ENCODE peak calls at places on chromosomes 13 and 19, in four cellular contexts. M, D, R and L are unnamed samples.

GRCh38 chr19:28130066-28130511 is 1082.9 kb downstream of the UQCRFS1 start:
- DNase-seq in M (no peak), D (no peak), R (no peak), L (no peak)

GRCh38 chr19:43673702-43674629 is 4.0 kb upstream of the PLAUR start:
- DNase-seq in R (no peak), D (no peak), M (no peak), L (peak)

GRCh38 chr19:27822336-27822735 is 1390.6 kb downstream of the UQCRFS1 start:
- DNase-seq in R (no peak), D (no peak), M (peak), L (no peak)

GRCh38 chr13:49428041-49428763 is 15.7 kb downstream of the CAB39L start:
- DNase-seq in R (no peak), M (no peak), D (no peak), L (peak)

GRCh38 chr13:72166102-72166660 is 299.2 kb upstream of the DACH1 start:
- DNase-seq in R (no peak), M (peak), D (no peak), L (no peak)

GRCh38 chr19:34681478-34681877 is 4.0 kb downstream of the ZNF302 start:
- DNase-seq in D (no peak), M (no peak), R (no peak), L (no peak)

GRCh38 chr13:25432686-25433085 is 60.9 kb downstream of the ATP8A2 start:
- DNase-seq in D (no peak), M (no peak), R (no peak), L (no peak)

GRCh38 chr19:47071731-47072130 is 23.3 kb upstream of the TMEM160 start:
- DNase-seq in M (no peak), D (no peak), R (no peak), L (no peak)

GRCh38 chr13:112444416-112445399 is 68.6 kb downstream of the SPACA7 start:
- DNase-seq in D (no peak), R (no peak), M (no peak), L (no peak)

GRCh38 chr13:82758056-82758455 is 1124.2 kb downstream of the SLITRK1 start:
- DNase-seq in D (peak), R (no peak), M (peak), L (peak)

GRCh38 chr13:72023895-72024294 is 156.9 kb upstream of the DACH1 start:
- DNase-seq in D (no peak), M (no peak), R (no peak), L (no peak)

GRCh38 chr13:95317037-95317989 is 16.1 kb upstream of the ABCC4 start:
- DNase-seq in D (peak), M (peak), R (no peak), L (no peak)

GRCh38 chr13:27186295-27186694 is 14.7 kb upstream of the USP12 start:
- DNase-seq in M (no peak), D (no peak), R (no peak), L (no peak)

GRCh38 chr13:20526664-20527063 is 1.0 kb upstream of the CRYL1 start:
- DNase-seq in R (no peak), M (peak), D (peak), L (no peak)

GRCh38 chr19:34960103-34960805 is 3.8 kb downstream of the ZNF792 start:
- DNase-seq in R (no peak), D (peak), M (peak), L (no peak)

GRCh38 chr13:101691326-101691725 is 238.9 kb downstream of the ITGBL1 start:
- DNase-seq in D (no peak), M (no peak), R (no peak), L (no peak)

GRCh38 chr13:73984949-73985691 is 149.1 kb downstream of the KLF12 start:
- DNase-seq in M (no peak), D (peak), R (no peak), L (no peak)

GRCh38 chr19:33438016-33438671 is 64.6 kb downstream of the CEBPG start:
- DNase-seq in M (no peak), D (peak), R (no peak), L (no peak)

GRCh38 chr19:38209671-38210457 is 14.2 kb downstream of the DPF1 start:
- DNase-seq in D (peak), M (peak), R (no peak), L (no peak)
- H3K4me3 ChIP-seq in D (peak), M (peak), R (no peak), L (no peak)

GRCh38 chr13:33606692-33607091 is 211.3 kb upstream of the RFC3 start:
- DNase-seq in R (no peak), M (peak), D (peak), L (no peak)
- TF ChIP-seq CTCF in R (no peak), M (no peak), D (no peak), L (no peak)

DNA sequence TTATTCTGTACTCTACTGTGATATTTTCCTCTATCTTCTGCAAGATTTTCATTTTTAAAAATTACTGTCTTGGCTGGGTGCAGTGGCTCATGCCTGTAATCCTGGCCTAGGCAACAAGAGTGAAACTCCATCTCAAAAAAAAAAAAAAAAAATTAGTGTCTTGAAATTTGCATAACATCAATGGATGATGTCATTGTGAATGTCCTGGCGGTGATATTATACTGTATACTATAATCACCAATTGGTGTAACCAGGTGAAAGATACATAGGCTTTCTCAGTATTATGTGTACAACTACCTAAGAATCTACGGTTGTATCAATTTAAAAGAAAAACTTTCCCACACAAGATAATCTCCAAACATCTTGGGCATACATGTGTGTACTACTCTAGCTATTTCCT is 15.2 kb downstream of the ZNF331 start:
- DNase-seq in R (no peak), M (no peak), D (no peak), L (no peak)
- H3K4me3 ChIP-seq in R (peak), M (no peak), D (no peak), L (no peak)

DNA sequence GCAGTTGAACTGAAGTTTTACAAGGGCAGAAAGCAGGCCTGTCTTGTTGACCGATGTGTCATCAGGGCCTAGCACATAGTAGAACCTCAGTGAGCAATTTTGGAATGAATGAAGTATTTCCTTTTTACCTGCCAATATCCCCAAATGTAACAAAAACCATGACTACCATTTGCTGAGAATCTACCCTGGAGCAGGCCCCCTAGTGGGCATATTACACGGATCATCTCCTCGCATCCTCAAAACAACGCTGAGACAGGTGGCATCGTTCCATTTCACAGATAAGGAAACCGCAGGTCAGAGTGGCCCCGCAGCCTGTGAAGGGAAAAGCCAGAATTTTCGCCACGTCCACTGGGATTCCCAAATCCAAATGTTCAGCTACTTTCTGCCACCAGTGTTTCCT is 77.9 kb downstream of the CACNA1A start:
- DNase-seq in D (peak), R (no peak), M (peak), L (peak)
- TF ChIP-seq CTCF in D (peak), R (peak), M (peak), L (peak)

DNA sequence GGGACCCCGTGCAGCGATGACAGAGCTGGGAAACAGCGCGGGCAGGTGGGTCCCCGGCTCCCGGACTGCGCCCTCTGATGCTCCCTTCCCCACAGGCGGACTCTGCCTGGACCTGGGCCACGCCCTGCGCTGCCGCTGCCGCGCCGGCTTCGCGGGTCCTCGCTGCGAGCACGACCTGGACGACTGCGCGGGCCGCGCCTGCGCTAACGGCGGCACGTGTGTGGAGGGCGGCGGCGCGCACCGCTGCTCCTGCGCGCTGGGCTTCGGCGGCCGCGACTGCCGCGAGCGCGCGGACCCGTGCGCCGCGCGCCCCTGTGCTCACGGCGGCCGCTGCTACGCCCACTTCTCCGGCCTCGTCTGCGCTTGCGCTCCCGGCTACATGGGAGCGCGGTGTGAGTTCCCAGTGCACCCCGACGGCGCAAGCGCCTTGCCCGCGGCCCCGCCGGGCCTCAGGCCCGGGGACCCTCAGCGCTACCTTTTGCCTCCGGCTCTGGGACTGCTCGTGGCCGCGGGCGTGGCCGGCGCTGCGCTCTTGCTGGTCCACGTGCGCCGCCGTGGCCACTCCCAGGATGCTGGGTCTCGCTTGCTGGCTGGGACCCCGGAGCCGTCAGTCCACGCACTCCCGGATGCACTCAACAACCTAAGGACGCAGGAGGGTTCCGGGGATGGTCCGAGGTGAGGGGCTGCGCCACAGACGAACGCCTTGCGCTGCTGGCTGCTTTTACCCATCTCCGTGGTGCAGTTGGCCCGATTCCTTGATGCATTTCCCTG is 7.8 kb upstream of the SELENOV start:
- DNase-seq in D (peak), M (peak), R (peak), L (no peak)
- H3K4me3 ChIP-seq in D (peak), M (peak), R (peak), L (no peak)

DNA sequence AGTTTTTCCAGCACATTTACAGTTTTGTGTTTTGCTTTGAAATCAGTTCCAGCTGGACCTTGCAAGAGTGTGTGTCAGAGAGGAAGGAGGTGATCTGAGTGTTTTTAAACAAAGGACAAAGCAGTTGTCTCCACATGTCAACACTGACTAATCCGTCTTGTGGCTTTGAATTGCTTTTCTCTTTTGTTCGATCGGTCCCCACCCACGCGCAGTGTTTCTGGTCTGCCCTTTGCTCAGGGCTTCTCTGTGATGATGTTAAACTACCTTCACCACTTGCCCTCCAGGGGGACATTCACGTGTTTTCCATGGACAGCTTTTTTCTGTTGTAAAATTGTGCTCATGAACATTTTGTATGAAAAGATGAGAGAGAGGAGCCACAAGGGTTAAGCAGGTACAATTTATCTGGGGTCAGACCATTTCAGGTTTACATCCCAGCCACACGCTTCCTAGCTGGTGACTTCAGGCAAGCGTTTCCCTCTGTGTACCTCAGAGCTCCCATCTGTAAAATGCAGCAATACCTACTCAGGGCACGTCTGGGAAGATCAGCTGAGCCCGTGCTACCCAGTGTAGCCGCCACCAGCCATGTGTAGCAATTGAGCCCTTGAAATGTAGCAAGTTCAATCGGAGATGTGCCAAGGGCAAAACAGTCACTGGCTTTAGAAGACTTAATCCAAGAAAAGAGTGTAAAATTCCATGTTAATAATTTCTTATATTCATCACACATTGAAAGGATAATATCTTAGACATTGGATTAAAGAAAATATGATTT is 13.5 kb upstream of the PLA2G4C start:
- DNase-seq in R (no peak), M (peak), D (peak), L (peak)
- TF ChIP-seq CTCF in R (no peak), M (peak), D (peak), L (peak)

GRCh38 chr19:1451916-1452801 is 2.2 kb downstream of the APC2 start:
- DNase-seq in D (no peak), M (no peak), R (no peak), L (no peak)
- H3K4me3 ChIP-seq in D (no peak), M (no peak), R (no peak), L (no peak)

DNA sequence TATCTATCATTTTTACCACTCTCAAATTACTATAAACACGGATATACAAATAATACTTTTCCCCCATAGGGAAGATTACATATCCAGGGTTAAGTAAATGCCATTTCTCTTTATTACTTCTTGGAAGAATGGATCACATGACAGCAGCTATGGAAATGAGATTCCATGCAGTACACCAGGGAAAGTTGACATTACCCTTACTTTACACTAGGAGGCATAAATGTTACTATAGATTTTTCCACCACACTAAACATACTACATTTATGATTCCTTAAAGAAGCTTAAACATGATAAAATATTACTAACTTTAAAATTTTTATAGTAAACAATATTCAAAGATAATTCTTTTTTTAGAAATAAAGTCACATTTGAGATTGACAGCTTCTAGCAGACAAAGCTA is 611.4 kb downstream of the PCDH9 start:
- DNase-seq in M (peak), D (peak), R (no peak), L (peak)
- TF ChIP-seq CTCF in M (peak), D (peak), R (no peak), L (no peak)

GRCh38 chr19:18862976-18863842 is 31.4 kb downstream of the UPF1 start:
- DNase-seq in R (no peak), M (no peak), D (no peak), L (no peak)
- H3K4me3 ChIP-seq in R (no peak), M (no peak), D (no peak), L (no peak)

GRCh38 chr19:1503089-1503924 is 9.5 kb downstream of the ADAMTSL5 start:
- DNase-seq in M (peak), D (peak), R (peak), L (peak)
- TF ChIP-seq CTCF in M (peak), D (peak), R (peak), L (peak)